ENCODE peak calls at places on chromosomes 4 and X, in six cellular contexts. J is Peyer's patch; M is CD8-positive, alpha-beta memory T cell; P is mesenchymal stem cell; D is naive thymus-derived CD4-positive, alpha-beta T cell; N is suprapubic skin. A is an unnamed sample.

GRCh38 chr4:184993243-184993642 is 25.0 kb upstream of the HELT start:
- DNase-seq in D (no peak), J (no peak), P (no peak), N (peak; percentile 26), M (no peak), A (no peak)

GRCh38 chr4:66691101-66691500 is 854.2 kb downstream of the CENPC start:
- DNase-seq in J (no peak), P (no peak), D (no peak), M (no peak), N (no peak), A (no peak)

GRCh38 chr4:86594559-86595425 is 677 bp downstream of the PTPN13 start:
- DNase-seq in N (peak; percentile 77), J (no peak), M (peak; percentile 7), P (peak; percentile 92), D (peak; percentile 2), A (peak; percentile 2)

GRCh38 chr4:60249784-60250183 is 950.3 kb upstream of the ADGRL3 start:
- DNase-seq in P (no peak), D (no peak), M (no peak), J (no peak), N (no peak), A (no peak)

GRCh38 chr4:60605651-60606354 is 594.3 kb upstream of the ADGRL3 start:
- DNase-seq in J (no peak), P (no peak), M (no peak), D (no peak), N (no peak), A (no peak)

GRCh38 chrX:37603938-37604409 is 32.5 kb downstream of the LANCL3 start:
- DNase-seq in M (no peak), J (no peak), N (no peak), P (no peak), D (no peak), A (no peak)

GRCh38 chr4:15585331-15585730 is 69.8 kb downstream of the FBXL5 start:
- DNase-seq in N (no peak), M (no peak), P (no peak), J (no peak), D (no peak), A (no peak)

GRCh38 chrX:22650691-22651090 is 349.1 kb upstream of the DDX53 start:
- DNase-seq in M (no peak), N (no peak), P (no peak), D (no peak), J (no peak), A (no peak)

GRCh38 chrX:136468391-136469103 is 19.2 kb upstream of the BRS3 start:
- DNase-seq in D (no peak), J (no peak), P (no peak), M (no peak), N (no peak), A (no peak)

GRCh38 chr4:111934294-111934693 is 211.0 kb upstream of the FAM241A start:
- DNase-seq in J (no peak), D (no peak), M (no peak), N (no peak), P (no peak), A (no peak)

GRCh38 chrX:69149466-69150293 is 15.6 kb downstream of the PJA1 start:
- DNase-seq in J (no peak), D (no peak), P (no peak), M (no peak), N (peak; percentile 38), A (no peak)

GRCh38 chrX:133054761-133055385 is 42.0 kb downstream of the USP26 start:
- DNase-seq in J (no peak), M (no peak), N (no peak), P (no peak), D (no peak), A (no peak)

GRCh38 chr4:2843909-2844584 is 403 bp downstream of the ADD1 start:
- DNase-seq in J (peak; percentile 43), P (peak; percentile 58), M (no peak), D (no peak), N (peak; percentile 79), A (no peak)

GRCh38 chr4:163492951-163493504 is 1.5 kb upstream of the TMA16 start:
- DNase-seq in D (no peak), N (no peak), M (no peak), P (no peak), J (no peak), A (no peak)

GRCh38 chrX:39418936-39419659 is 617.8 kb downstream of the MID1IP1 start:
- DNase-seq in M (no peak), J (no peak), N (no peak), P (peak; percentile 1), D (no peak), A (no peak)

GRCh38 chr4:98659106-98659592 is 738 bp upstream of the TSPAN5 start:
- DNase-seq in N (no peak), J (no peak), P (peak; percentile 66), D (no peak), M (no peak), A (no peak)

GRCh38 chr4:67765928-67766327 is 11.7 kb upstream of the GNRHR start:
- DNase-seq in M (no peak), J (no peak), P (no peak), N (no peak), D (no peak), A (no peak)

GRCh38 chr4:136036744-136037143 is 1495.5 kb downstream of the PCDH18 start:
- DNase-seq in J (no peak), M (no peak), N (no peak), P (peak; percentile 92), D (no peak), A (no peak)

GRCh38 chr4:165360041-165360782 is 18.6 kb upstream of the CPE start:
- DNase-seq in N (no peak), D (no peak), J (no peak), P (no peak), M (no peak), A (no peak)

GRCh38 chr4:118994030-118994429 is 105.4 kb downstream of the SYNPO2 start:
- DNase-seq in M (no peak), P (peak; percentile 77), D (no peak), J (peak; percentile 16), N (no peak), A (no peak)

GRCh38 chrX:99705696-99706095 is 704.4 kb downstream of the PCDH19 start:
- DNase-seq in N (no peak), M (no peak), D (no peak), J (no peak), P (no peak), A (no peak)

GRCh38 chrX:4805559-4805958 is 1092.1 kb upstream of the PRKX start:
- DNase-seq in M (no peak), J (no peak), D (no peak), P (no peak), N (no peak), A (no peak)

GRCh38 chrX:40175416-40176255 is 77.9 kb upstream of the BCOR start:
- DNase-seq in N (peak; percentile 87), J (peak; percentile 81), D (peak; percentile 83), M (peak; percentile 81), P (peak; percentile 82), A (peak; percentile 83)

GRCh38 chr4:154491341-154491679 is 289 bp downstream of the DCHS2 start:
- DNase-seq in P (peak; percentile 44), M (no peak), N (no peak), J (no peak), D (no peak), A (no peak)

GRCh38 chr4:112210777-112211176 is 20.8 kb upstream of the AP1AR start:
- DNase-seq in M (no peak), J (no peak), D (no peak), N (no peak), P (no peak), A (no peak)

GRCh38 chr4:183721207-183722081 is 62.4 kb downstream of the TRAPPC11 start:
- DNase-seq in J (peak; percentile 25), M (peak; percentile 37), N (no peak), D (peak; percentile 32), P (no peak), A (peak; percentile 55)

DNA sequence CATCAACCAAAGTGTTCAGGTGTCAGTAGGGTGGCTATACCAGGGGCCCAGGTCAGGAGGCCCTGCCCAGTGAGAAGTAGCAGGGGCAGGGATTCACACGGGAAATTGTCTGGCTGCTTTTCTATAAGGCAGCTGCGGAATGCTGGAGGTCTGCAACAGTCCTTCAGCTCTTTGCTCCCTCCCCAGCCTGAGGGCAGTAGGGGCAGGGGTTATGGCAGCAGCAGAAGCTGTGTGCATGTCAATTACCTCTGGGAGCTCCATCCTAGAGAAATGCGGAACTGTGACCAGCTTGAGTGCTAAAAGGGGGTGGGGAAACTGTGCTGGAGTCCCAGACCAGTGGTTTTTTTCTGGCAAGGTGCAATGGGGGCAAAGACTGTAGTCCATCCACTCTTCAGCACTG is 810.4 kb downstream of the PCDH7 start:
- DNase-seq in D (no peak), J (no peak), P (no peak), M (no peak), N (no peak), A (no peak)
- H3K9me3 ChIP-seq in D (no peaks in the 10 kb centered on the region), J (no peaks in the 10 kb centered on the region), P (peaks cover 13% of the 10 kb centered on the region), M (no peaks in the 10 kb centered on the region), N (no peaks in the 10 kb centered on the region), A (peaks cover 27% of the 10 kb centered on the region)

GRCh38 chr4:147874109-147874508 is 142.2 kb downstream of the ARHGAP10 start:
- DNase-seq in D (no peak), J (no peak), P (no peak), M (no peak), N (no peak), A (no peak)

GRCh38 chr4:147877308-147877771 is 145.5 kb downstream of the ARHGAP10 start:
- DNase-seq in N (no peak), P (no peak), J (no peak), D (no peak), M (no peak), A (no peak)

GRCh38 chr4:147884536-147884935 is 152.6 kb downstream of the ARHGAP10 start:
- DNase-seq in D (no peak), N (no peak), P (no peak), J (no peak), M (no peak), A (no peak)

GRCh38 chr4:147879676-147880075 is 147.8 kb downstream of the ARHGAP10 start:
- DNase-seq in M (no peak), J (no peak), P (no peak), N (no peak), D (no peak), A (no peak)
- H3K27ac ChIP-seq in M (no peak overlapping the region), J (no peak overlapping the region), P (no peak overlapping the region), N (no peak overlapping the region), D (no peak overlapping the region), A (no peak overlapping the region)

GRCh38 chrX:144648788-144649187 is 598.5 kb upstream of the SPANXN1 start:
- DNase-seq in N (no peak), J (no peak), P (no peak), M (no peak), D (no peak), A (no peak)
- H3K9me3 ChIP-seq in N (no peaks in the 10 kb centered on the region), J (no peaks in the 10 kb centered on the region), P (no peaks in the 10 kb centered on the region), M (no peaks in the 10 kb centered on the region), D (no peaks in the 10 kb centered on the region), A (no peaks in the 10 kb centered on the region)

DNA sequence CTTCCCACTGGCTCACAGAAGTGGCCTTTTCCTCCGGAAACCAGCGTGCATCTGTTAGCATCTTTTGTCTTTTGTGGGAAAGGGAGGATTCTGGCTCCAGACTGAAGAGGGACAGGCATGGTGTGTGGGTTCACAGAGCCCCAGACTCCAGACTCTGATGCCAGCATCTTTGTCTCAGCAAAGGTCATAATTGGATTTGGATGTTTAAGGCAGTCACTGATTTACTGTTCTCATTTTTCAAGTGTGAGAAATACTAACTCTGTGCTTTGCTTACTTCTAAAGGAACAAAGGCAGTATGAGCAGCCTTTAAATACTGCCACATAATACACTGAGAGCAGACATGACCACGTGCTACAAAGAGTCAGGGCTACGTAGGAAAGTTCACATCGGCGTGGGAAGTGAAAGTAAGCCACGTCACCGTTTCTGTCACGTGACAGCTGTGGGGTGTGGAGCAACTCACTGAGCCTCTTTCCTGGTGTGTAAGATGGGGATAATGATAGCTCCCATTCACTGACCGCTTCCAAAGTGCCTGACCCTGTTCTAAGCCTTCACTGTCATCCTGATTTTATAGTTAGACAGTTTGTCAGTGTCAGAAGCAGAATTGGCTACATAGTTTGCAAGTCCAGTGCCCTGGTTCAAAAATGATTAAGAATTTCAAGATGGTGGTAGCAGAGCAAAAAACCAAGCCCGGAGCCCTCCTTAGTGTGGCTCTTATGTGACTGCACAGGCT is 24.8 kb upstream of the TMSB4X start:
- DNase-seq in P (peak; percentile 94), D (peak; percentile 80), N (peak; percentile 89), M (peak; percentile 87), J (peak; percentile 95), A (peak; percentile 88)
- H3K27ac ChIP-seq in P (no peak overlapping the region), D (peak overlapping the region; percentile 80), N (peak overlapping the region; percentile 69), M (peak overlapping the region; percentile 78), J (peak overlapping the region; percentile 85), A (peak overlapping the region; percentile 89)